ENCODE peak calls at places on chromosome 10, in five cellular contexts. C is body of pancreas, F is psoas muscle, H is A549, W is adrenal gland. Y is an unnamed sample.

GRCh38 chr10:105594301-105594700 is 953.2 kb downstream of the SORCS3 start:
- DNase-seq in C (no peak), H (no peak), F (no peak), W (no peak), Y (no peak)

GRCh38 chr10:86111902-86112301 is 254.7 kb downstream of the GRID1 start:
- DNase-seq in H (no peak), W (no peak), C (no peak), F (no peak), Y (no peak)

GRCh38 chr10:124143721-124144120 is 50.3 kb upstream of the CHST15 start:
- DNase-seq in C (no peak), W (no peak), F (no peak), H (no peak), Y (no peak)

GRCh38 chr10:43254881-43255643 is 11.8 kb downstream of the RASGEF1A start:
- DNase-seq in H (no peak), F (peak), C (no peak), W (peak), Y (no peak)

GRCh38 chr10:104255244-104255981 is 721 bp downstream of the GSTO1 start:
- DNase-seq in H (peak), C (no peak), F (peak), W (peak), Y (no peak)

GRCh38 chr10:1094112-1095057 is 38.2 kb downstream of the WDR37 start:
- DNase-seq in F (no peak), H (no peak), W (peak), C (no peak), Y (peak)

GRCh38 chr10:123807444-123808035 is 84.1 kb downstream of the CPXM2 start:
- DNase-seq in F (no peak), H (no peak), C (no peak), W (no peak), Y (no peak)

GRCh38 chr10:119313645-119314044 is 106.3 kb downstream of the GRK5 start:
- DNase-seq in C (no peak), H (no peak), F (no peak), W (no peak), Y (no peak)

GRCh38 chr10:89073719-89074118 is 83.1 kb downstream of the FAS start:
- DNase-seq in W (no peak), F (no peak), H (no peak), C (no peak), Y (no peak)

GRCh38 chr10:133158437-133158755 is 1.6 kb upstream of the KNDC1 start:
- DNase-seq in F (no peak), C (no peak), W (no peak), H (no peak), Y (no peak)

GRCh38 chr10:33803248-33803647 is 468.8 kb upstream of the NRP1 start:
- DNase-seq in W (no peak), C (no peak), H (no peak), F (no peak), Y (no peak)

GRCh38 chr10:80277567-80278250 is 11.7 kb downstream of the MAT1A start:
- DNase-seq in H (no peak), F (no peak), C (peak), W (no peak), Y (no peak)

GRCh38 chr10:32232378-32232777 is 114.6 kb downstream of the EPC1 start:
- DNase-seq in F (no peak), W (no peak), C (no peak), H (no peak), Y (no peak)

GRCh38 chr10:12640026-12640425 is 290.7 kb downstream of the CAMK1D start:
- DNase-seq in F (no peak), H (no peak), W (no peak), C (no peak), Y (no peak)

GRCh38 chr10:66678521-66678920 is 247.3 kb upstream of the LRRTM3 start:
- DNase-seq in W (no peak), H (no peak), F (no peak), C (no peak), Y (no peak)

GRCh38 chr10:48464871-48465736 is 139.8 kb downstream of the ARHGAP22 start:
- DNase-seq in W (peak), H (no peak), C (peak), F (no peak), Y (no peak)

GRCh38 chr10:52410916-52411315 is 96.8 kb downstream of the DKK1 start:
- DNase-seq in H (no peak), F (no peak), W (no peak), C (no peak), Y (no peak)

GRCh38 chr10:27038168-27038567 is 62.1 kb downstream of the ANKRD26 start:
- DNase-seq in W (no peak), F (no peak), H (no peak), C (no peak), Y (no peak)

GRCh38 chr10:8969853-8970252 is 915.4 kb downstream of the GATA3 start:
- DNase-seq in C (no peak), H (no peak), F (no peak), W (no peak), Y (no peak)

GRCh38 chr10:3780766-3781457 is 4.1 kb downstream of the KLF6 start:
- DNase-seq in C (peak), H (no peak), W (peak), F (no peak), Y (peak)

GRCh38 chr10:21272585-21273399 is 252.7 kb downstream of the SKIDA1 start:
- DNase-seq in H (no peak), C (no peak), F (no peak), W (no peak), Y (no peak)

GRCh38 chr10:87705339-87705738 is 45.7 kb downstream of the PAPSS2 start:
- DNase-seq in W (no peak), H (no peak), C (no peak), F (no peak), Y (no peak)

GRCh38 chr10:37975407-37975991 is 948 bp downstream of the ZNF25 start:
- DNase-seq in F (no peak), H (peak), W (no peak), C (no peak), Y (no peak)

GRCh38 chr10:131641231-131641630 is 259.6 kb upstream of the PPP2R2D start:
- DNase-seq in H (no peak), F (no peak), W (no peak), C (peak), Y (no peak)

GRCh38 chr10:22679608-22680007 is 34.8 kb downstream of the PIP4K2A start:
- DNase-seq in F (no peak), C (no peak), H (no peak), W (no peak), Y (no peak)

GRCh38 chr10:69801094-69801433 is 642 bp upstream of the COL13A1 start:
- DNase-seq in C (peak), H (peak), W (peak), F (peak), Y (no peak)

GRCh38 chr10:110181911-110182310 is 25.5 kb upstream of the MXI1 start:
- DNase-seq in W (no peak), C (no peak), H (no peak), F (no peak), Y (no peak)

GRCh38 chr10:79105164-79105739 is 36.5 kb downstream of the ZMIZ1 start:
- DNase-seq in W (no peak), H (no peak), F (no peak), C (no peak), Y (no peak)

GRCh38 chr10:33365871-33366411 is 31.5 kb upstream of the NRP1 start:
- DNase-seq in H (peak), W (no peak), C (no peak), F (no peak), Y (no peak)

GRCh38 chr10:75108684-75109458 is 2.6 kb upstream of the SAMD8 start:
- DNase-seq in H (peak), F (peak), C (peak), W (no peak), Y (no peak)

GRCh38 chr10:114548662-114549061 is 109.4 kb downstream of the ABLIM1 start:
- DNase-seq in H (peak), F (no peak), C (peak), W (peak), Y (no peak)

GRCh38 chr10:24777191-24777590 is 53.5 kb upstream of the ARHGAP21 start:
- DNase-seq in W (no peak), F (no peak), C (no peak), H (no peak), Y (no peak)

GRCh38 chr10:112949875-112950507 is at the start of gene TCF7L2:
- DNase-seq in H (peak), C (peak), F (peak), W (peak), Y (peak)
- H3K27ac ChIP-seq in H (peak), C (peak), F (peak), W (peak), Y (peak)

GRCh38 chr10:62073429-62073828 is 171.9 kb downstream of the ARID5B start:
- DNase-seq in F (no peak), W (no peak), C (no peak), H (no peak), Y (no peak)
- H3K27ac ChIP-seq in F (peak), W (no peak), C (no peak), H (no peak), Y (peak)

GRCh38 chr10:72009062-72009429 is 44.9 kb downstream of the CHST3 start:
- DNase-seq in H (no peak), F (no peak), C (no peak), W (no peak), Y (no peak)
- H3K27ac ChIP-seq in H (no peak), F (peak), C (peak), W (peak), Y (no peak)

DNA sequence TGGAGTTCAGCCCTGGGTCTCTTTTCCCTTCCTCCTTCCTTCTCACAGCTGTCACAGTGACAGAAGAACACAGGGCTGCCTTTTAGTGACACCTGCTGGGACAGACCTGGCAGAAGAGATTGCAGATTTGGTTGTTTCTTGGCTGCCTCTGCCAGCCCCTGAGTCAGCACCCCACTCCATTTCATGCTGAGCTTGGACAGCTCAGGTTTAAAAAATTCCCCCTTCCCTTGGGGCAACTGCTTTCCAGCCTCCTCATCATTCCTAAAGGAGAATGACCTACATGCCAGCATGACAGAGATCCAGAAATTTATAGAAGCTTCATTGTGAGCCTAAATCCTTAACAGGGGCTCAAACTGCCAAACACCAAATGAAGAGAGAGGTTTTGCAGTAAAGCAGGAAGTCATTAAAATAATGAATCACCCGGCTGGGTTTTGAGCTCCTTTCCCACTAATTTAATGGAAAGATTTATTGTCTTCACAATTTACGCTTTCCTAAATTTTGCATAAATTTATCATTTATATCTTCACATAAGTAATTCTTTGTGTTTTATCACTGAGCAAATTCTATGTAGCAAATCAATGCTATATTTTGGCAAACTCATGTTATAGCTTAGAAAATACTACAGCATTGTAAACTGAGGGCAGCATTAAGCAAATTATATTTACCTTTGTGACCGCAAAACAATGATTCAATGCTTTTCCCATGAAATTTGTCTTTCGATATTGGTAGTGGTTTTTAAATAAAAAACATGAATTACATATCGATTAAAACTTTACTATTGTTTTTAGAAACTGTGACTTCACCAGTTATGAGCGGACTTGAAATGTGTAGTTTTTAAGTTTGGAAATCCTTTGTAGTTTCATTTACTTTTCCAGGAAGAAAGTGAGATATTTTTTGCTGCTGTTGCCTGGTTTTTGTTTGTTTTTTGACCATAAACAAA is 399.5 kb upstream of the ANKRD30A start:
- DNase-seq in W (peak), C (peak), H (peak), F (peak), Y (no peak)
- H3K27ac ChIP-seq in W (no peak), C (no peak), H (peak), F (no peak), Y (no peak)

DNA sequence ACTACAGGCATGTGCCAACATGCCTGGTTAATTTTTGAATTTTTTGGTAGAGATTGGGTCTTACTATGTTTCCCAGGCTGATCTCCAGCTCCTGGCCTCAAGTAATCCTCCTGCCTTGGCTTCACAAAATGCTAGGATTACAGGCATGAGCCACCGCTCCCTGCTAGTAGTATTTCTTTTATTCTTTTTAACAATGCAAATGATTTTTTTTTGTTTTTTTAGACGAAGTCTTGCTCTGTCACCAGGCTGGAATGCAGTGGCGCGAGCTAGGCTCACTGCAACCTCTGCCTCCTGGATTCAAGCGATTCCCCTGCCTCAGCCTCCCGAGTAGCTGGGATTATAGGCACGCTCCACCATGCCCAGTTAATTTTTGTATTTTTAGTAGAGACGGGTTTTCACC is 58.1 kb downstream of the SVIL start:
- DNase-seq in H (no peak), W (no peak), F (no peak), C (no peak), Y (no peak)
- H3K27ac ChIP-seq in H (no peak), W (no peak), F (peak), C (no peak), Y (no peak)

GRCh38 chr10:95268438-95268837 is 22.4 kb downstream of the PDLIM1 start:
- DNase-seq in C (peak), F (peak), W (peak), H (no peak), Y (no peak)
- H3K27ac ChIP-seq in C (peak), F (peak), W (peak), H (peak), Y (no peak)

DNA sequence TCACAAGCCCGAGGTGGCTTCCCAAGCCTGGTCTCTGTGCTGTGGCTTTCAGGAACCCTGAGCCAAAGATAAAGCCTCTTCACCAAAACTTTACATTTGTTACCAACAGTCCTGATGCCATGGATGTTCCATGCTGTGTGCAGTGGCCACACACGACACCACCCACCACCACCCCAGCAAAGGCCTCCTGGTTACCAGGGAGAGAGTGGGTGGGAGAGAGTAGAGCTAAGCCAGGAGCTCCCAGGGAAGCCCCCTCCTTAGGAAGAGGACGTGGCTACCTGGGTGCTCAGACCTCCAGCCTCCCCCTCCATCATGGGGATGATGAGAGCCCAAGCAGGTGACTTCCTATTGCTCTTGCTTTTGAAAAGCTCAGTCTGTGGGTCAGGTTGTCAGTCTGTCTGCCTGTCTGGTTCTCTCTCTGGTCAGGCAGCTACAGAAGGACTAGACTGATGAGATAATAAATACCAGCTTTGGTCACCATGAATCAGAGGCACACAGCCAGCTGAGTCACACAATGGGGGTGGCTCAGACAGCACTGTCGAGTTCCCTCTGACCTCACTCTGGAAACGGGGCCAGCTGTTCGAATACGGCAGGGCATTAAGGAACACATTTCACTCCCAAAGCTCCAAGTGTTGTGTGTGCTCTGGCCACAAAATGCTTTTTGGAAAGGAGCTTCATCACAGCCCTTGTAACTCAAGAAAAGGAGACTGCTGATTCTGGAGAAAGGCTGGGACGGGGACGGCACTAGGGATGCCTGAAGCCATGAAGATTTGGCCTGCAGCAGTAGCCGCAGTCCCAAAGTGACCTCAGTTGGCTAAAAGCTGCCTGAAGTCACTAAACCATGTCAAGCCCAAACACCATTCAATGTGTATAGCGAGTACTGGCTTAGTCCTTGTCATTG is 166.0 kb downstream of the FANK1 start:
- DNase-seq in H (peak), F (peak), C (peak), W (peak), Y (no peak)
- H3K27ac ChIP-seq in H (peak), F (peak), C (peak), W (peak), Y (no peak)